ENCODE peak calls at places on chromosomes 7 and 10, in seven cellular contexts. L is upper lobe of left lung; B is Right ventricle myocardium superior; A is stimulated activated naive CD8-positive, alpha-beta T cell treated with anti-CD3 and anti-CD28 coated beads, Interleukin-15, Interleukin-2, amounts not matched to agents 100 U/mL and 50 U/mL, for 24 hours; V is left lobe of liver; N is gastroesophageal sphincter; T is left cardiac atrium. Y is an unnamed sample.

GRCh38 chr7:55308186-55308929 is 56.8 kb upstream of the LANCL2 start:
- ATAC-seq in L (peak), B (peak), A (no peak), V (no peak), N (no peak), T (peak), Y (no peak)

GRCh38 chr10:131833446-131834080 is 67.2 kb upstream of the PPP2R2D start:
- ATAC-seq in L (no peak), B (no peak), A (no peak), V (no peak), N (no peak), T (no peak), Y (no peak)

GRCh38 chr10:10589540-10589939 is 428.1 kb upstream of the CELF2 start:
- ATAC-seq in L (no peak), B (peak), A (peak), V (no peak), N (peak), T (peak), Y (no peak)

GRCh38 chr7:42227931-42228591 is 8.9 kb downstream of the GLI3 start:
- ATAC-seq in L (peak), B (peak), A (no peak), V (peak), N (peak), T (peak), Y (no peak)

GRCh38 chr7:38855389-38855788 is 53.6 kb downstream of the VPS41 start:
- ATAC-seq in L (no peak), B (no peak), A (no peak), V (peak), N (no peak), T (no peak), Y (no peak)

GRCh38 chr10:125940515-125940914 is 44.2 kb downstream of the FANK1 start:
- ATAC-seq in L (no peak), B (no peak), A (no peak), V (no peak), N (no peak), T (no peak), Y (no peak)

GRCh38 chr10:96212911-96213310 is 58.5 kb downstream of the BLNK start:
- ATAC-seq in L (no peak), B (no peak), A (no peak), V (no peak), N (no peak), T (no peak), Y (no peak)

GRCh38 chr7:86207740-86208139 is 436.0 kb upstream of the GRM3 start:
- ATAC-seq in L (peak), B (no peak), A (no peak), V (no peak), N (peak), T (no peak), Y (no peak)

GRCh38 chr7:143511593-143512047 is 33.9 kb downstream of the TAS2R41 start:
- ATAC-seq in L (peak), B (no peak), A (no peak), V (no peak), N (peak), T (no peak), Y (no peak)

GRCh38 chr10:92787557-92788152 is 60.7 kb upstream of the EXOC6 start:
- ATAC-seq in L (no peak), B (no peak), A (no peak), V (no peak), N (no peak), T (no peak), Y (no peak)

GRCh38 chr10:102540023-102540422 is 36.3 kb downstream of the SUFU start:
- ATAC-seq in L (peak), B (peak), A (peak), V (peak), N (no peak), T (no peak), Y (peak)

GRCh38 chr10:129467346-129468119 is 492 bp downstream of the MGMT start:
- ATAC-seq in L (no peak), B (peak), A (no peak), V (peak), N (no peak), T (peak), Y (no peak)

GRCh38 chr10:69846252-69847000 is 44.7 kb downstream of the COL13A1 start:
- ATAC-seq in L (no peak), B (peak), A (no peak), V (no peak), N (no peak), T (peak), Y (no peak)

GRCh38 chr10:123808873-123809272 is 82.7 kb downstream of the CPXM2 start:
- ATAC-seq in L (no peak), B (no peak), A (no peak), V (no peak), N (peak), T (no peak), Y (peak)

GRCh38 chr7:151632750-151633515 is 113.2 kb upstream of the RHEB start:
- ATAC-seq in L (peak), B (peak), A (peak), V (peak), N (peak), T (peak), Y (peak)

GRCh38 chr10:7301039-7301768 is 109.6 kb downstream of the SFMBT2 start:
- ATAC-seq in L (no peak), B (peak), A (no peak), V (no peak), N (no peak), T (peak), Y (peak)

GRCh38 chr10:112519129-112519761 is 72.2 kb downstream of the VTI1A start:
- ATAC-seq in L (no peak), B (no peak), A (peak), V (no peak), N (no peak), T (no peak), Y (peak)

GRCh38 chr7:5629941-5630340 is 151.5 kb downstream of the RNF216 start:
- ATAC-seq in L (no peak), B (no peak), A (peak), V (no peak), N (peak), T (no peak), Y (peak)

GRCh38 chr10:3362415-3362814 is 189.8 kb upstream of the PITRM1 start:
- ATAC-seq in L (no peak), B (no peak), A (no peak), V (no peak), N (no peak), T (no peak), Y (no peak)

GRCh38 chr10:43904831-43905230 is 256.1 kb upstream of the ZNF32 start:
- ATAC-seq in L (no peak), B (peak), A (no peak), V (no peak), N (no peak), T (no peak), Y (no peak)

GRCh38 chr10:133336131-133337078 is at the start of gene CALY:
- ATAC-seq in L (no peak), B (no peak), A (no peak), V (no peak), N (peak), T (peak), Y (peak)

GRCh38 chr10:28179490-28180099 is 123.3 kb downstream of the MPP7 start:
- ATAC-seq in L (peak), B (peak), A (peak), V (peak), N (no peak), T (peak), Y (peak)

GRCh38 chr7:139328375-139328774 is 12.8 kb upstream of the FMC1 start:
- ATAC-seq in L (no peak), B (no peak), A (no peak), V (no peak), N (no peak), T (no peak), Y (no peak)

GRCh38 chr7:117014673-117015133 is 61.4 kb downstream of the ST7 start:
- ATAC-seq in L (peak), B (peak), A (no peak), V (peak), N (no peak), T (peak), Y (peak)

GRCh38 chr10:92242910-92243671 is 47.8 kb downstream of the CPEB3 start:
- ATAC-seq in L (peak), B (peak), A (no peak), V (peak), N (no peak), T (peak), Y (peak)

GRCh38 chr10:77004917-77005564 is 632.6 kb downstream of the KCNMA1 start:
- ATAC-seq in L (no peak), B (peak), A (no peak), V (peak), N (peak), T (peak), Y (peak)

GRCh38 chr10:47026301-47027107 is 115.3 kb downstream of the PTPN20 start:
- ATAC-seq in L (no peak), B (no peak), A (no peak), V (no peak), N (no peak), T (no peak), Y (no peak)

GRCh38 chr7:149635561-149636329 is 137.6 kb downstream of the ZNF467 start:
- ATAC-seq in L (no peak), B (no peak), A (peak), V (no peak), N (no peak), T (no peak), Y (no peak)

GRCh38 chr10:58351616-58352578 is 17.1 kb downstream of the UBE2D1 start:
- ATAC-seq in L (no peak), B (no peak), A (no peak), V (no peak), N (no peak), T (no peak), Y (no peak)